ENCODE peak calls at places on chromosome 5, in eight cellular contexts. One of them, this sample, is unnamed.
A peak's percentile ranks its signal among the peaks of the same experiment; 100 is the strongest.

GRCh38 chr5:57327934-57328333 is 154.1 kb downstream of the GPBP1 start:
- DNase-seq in stimulated activated naive B cell treated with anti-CD40 and anti-IgM and Interleukin-4, amounts not matched to agents 10 μg/mL and 1 μg/mL and 100 μg/mL, for 72 hours: no peak
- DNase-seq in choroid plexus epithelial cell: peak; percentile 47
- DNase-seq in NCI-H510A treated with DMSO at 0.1 percent for 48 hours: no peak
- DNase-seq in sciatic nerve: no peak
- DNase-seq in stromal cell of bone marrow: no peak
- DNase-seq in activated CD8-positive, alpha-beta memory T cell treated with anti-CD3 and anti-CD28 coated beads for 4 hours: no peak
- DNase-seq in Karpas-422: no peak
- DNase-seq in this sample: no peak

GRCh38 chr5:179310439-179311090 is 34.7 kb downstream of the ADAMTS2 start:
- DNase-seq in stimulated activated naive B cell treated with anti-CD40 and anti-IgM and Interleukin-4, amounts not matched to agents 10 μg/mL and 1 μg/mL and 100 μg/mL, for 72 hours: no peak
- DNase-seq in sciatic nerve: peak; percentile 41
- DNase-seq in choroid plexus epithelial cell: no peak
- DNase-seq in Karpas-422: no peak
- DNase-seq in activated CD8-positive, alpha-beta memory T cell treated with anti-CD3 and anti-CD28 coated beads for 4 hours: no peak
- DNase-seq in stromal cell of bone marrow: no peak
- DNase-seq in NCI-H510A treated with DMSO at 0.1 percent for 48 hours: no peak
- DNase-seq in this sample: no peak

GRCh38 chr5:10757043-10757442 is 4.0 kb downstream of the DAP start:
- DNase-seq in stromal cell of bone marrow: no peak
- DNase-seq in choroid plexus epithelial cell: no peak
- DNase-seq in stimulated activated naive B cell treated with anti-CD40 and anti-IgM and Interleukin-4, amounts not matched to agents 10 μg/mL and 1 μg/mL and 100 μg/mL, for 72 hours: no peak
- DNase-seq in Karpas-422: no peak
- DNase-seq in activated CD8-positive, alpha-beta memory T cell treated with anti-CD3 and anti-CD28 coated beads for 4 hours: no peak
- DNase-seq in NCI-H510A treated with DMSO at 0.1 percent for 48 hours: peak; percentile 10
- DNase-seq in sciatic nerve: no peak
- DNase-seq in this sample: no peak

GRCh38 chr5:33711094-33711670 is 180.6 kb downstream of the ADAMTS12 start:
- DNase-seq in choroid plexus epithelial cell: no peak
- DNase-seq in activated CD8-positive, alpha-beta memory T cell treated with anti-CD3 and anti-CD28 coated beads for 4 hours: no peak
- DNase-seq in stimulated activated naive B cell treated with anti-CD40 and anti-IgM and Interleukin-4, amounts not matched to agents 10 μg/mL and 1 μg/mL and 100 μg/mL, for 72 hours: no peak
- DNase-seq in Karpas-422: no peak
- DNase-seq in stromal cell of bone marrow: no peak
- DNase-seq in NCI-H510A treated with DMSO at 0.1 percent for 48 hours: no peak
- DNase-seq in sciatic nerve: no peak
- DNase-seq in this sample: no peak

GRCh38 chr5:56422060-56422762 is 189.1 kb upstream of the ANKRD55 start:
- DNase-seq in Karpas-422: no peak
- DNase-seq in sciatic nerve: no peak
- DNase-seq in stromal cell of bone marrow: no peak
- DNase-seq in choroid plexus epithelial cell: no peak
- DNase-seq in activated CD8-positive, alpha-beta memory T cell treated with anti-CD3 and anti-CD28 coated beads for 4 hours: no peak
- DNase-seq in NCI-H510A treated with DMSO at 0.1 percent for 48 hours: peak; percentile 31
- DNase-seq in stimulated activated naive B cell treated with anti-CD40 and anti-IgM and Interleukin-4, amounts not matched to agents 10 μg/mL and 1 μg/mL and 100 μg/mL, for 72 hours: no peak
- DNase-seq in this sample: no peak

GRCh38 chr5:173767580-173768266 is 120.4 kb upstream of the CPEB4 start:
- DNase-seq in Karpas-422: no peak
- DNase-seq in stimulated activated naive B cell treated with anti-CD40 and anti-IgM and Interleukin-4, amounts not matched to agents 10 μg/mL and 1 μg/mL and 100 μg/mL, for 72 hours: no peak
- DNase-seq in activated CD8-positive, alpha-beta memory T cell treated with anti-CD3 and anti-CD28 coated beads for 4 hours: no peak
- DNase-seq in sciatic nerve: no peak
- DNase-seq in NCI-H510A treated with DMSO at 0.1 percent for 48 hours: no peak
- DNase-seq in stromal cell of bone marrow: no peak
- DNase-seq in choroid plexus epithelial cell: peak; percentile 42
- DNase-seq in this sample: no peak

GRCh38 chr5:75662080-75662479 is 50.8 kb downstream of the ANKDD1B start:
- DNase-seq in Karpas-422: no peak
- DNase-seq in choroid plexus epithelial cell: no peak
- DNase-seq in stromal cell of bone marrow: no peak
- DNase-seq in NCI-H510A treated with DMSO at 0.1 percent for 48 hours: no peak
- DNase-seq in stimulated activated naive B cell treated with anti-CD40 and anti-IgM and Interleukin-4, amounts not matched to agents 10 μg/mL and 1 μg/mL and 100 μg/mL, for 72 hours: no peak
- DNase-seq in activated CD8-positive, alpha-beta memory T cell treated with anti-CD3 and anti-CD28 coated beads for 4 hours: no peak
- DNase-seq in sciatic nerve: no peak
- DNase-seq in this sample: no peak

GRCh38 chr5:29262683-29263082 is 1930.8 kb upstream of the CDH6 start:
- DNase-seq in stromal cell of bone marrow: no peak
- DNase-seq in choroid plexus epithelial cell: peak; percentile 37
- DNase-seq in NCI-H510A treated with DMSO at 0.1 percent for 48 hours: no peak
- DNase-seq in sciatic nerve: no peak
- DNase-seq in activated CD8-positive, alpha-beta memory T cell treated with anti-CD3 and anti-CD28 coated beads for 4 hours: no peak
- DNase-seq in stimulated activated naive B cell treated with anti-CD40 and anti-IgM and Interleukin-4, amounts not matched to agents 10 μg/mL and 1 μg/mL and 100 μg/mL, for 72 hours: no peak
- DNase-seq in Karpas-422: no peak
- DNase-seq in this sample: no peak

GRCh38 chr5:54902817-54903473 is 82.4 kb downstream of the ESM1 start:
- DNase-seq in stimulated activated naive B cell treated with anti-CD40 and anti-IgM and Interleukin-4, amounts not matched to agents 10 μg/mL and 1 μg/mL and 100 μg/mL, for 72 hours: peak; percentile 63
- DNase-seq in sciatic nerve: no peak
- DNase-seq in choroid plexus epithelial cell: peak; percentile 88
- DNase-seq in stromal cell of bone marrow: peak; percentile 54
- DNase-seq in Karpas-422: no peak
- DNase-seq in NCI-H510A treated with DMSO at 0.1 percent for 48 hours: peak; percentile 42
- DNase-seq in activated CD8-positive, alpha-beta memory T cell treated with anti-CD3 and anti-CD28 coated beads for 4 hours: no peak
- DNase-seq in this sample: no peak

GRCh38 chr5:157778121-157778805 is 34.8 kb downstream of the LSM11 start:
- DNase-seq in stimulated activated naive B cell treated with anti-CD40 and anti-IgM and Interleukin-4, amounts not matched to agents 10 μg/mL and 1 μg/mL and 100 μg/mL, for 72 hours: no peak
- DNase-seq in Karpas-422: no peak
- DNase-seq in sciatic nerve: no peak
- DNase-seq in NCI-H510A treated with DMSO at 0.1 percent for 48 hours: peak; percentile 56
- DNase-seq in activated CD8-positive, alpha-beta memory T cell treated with anti-CD3 and anti-CD28 coated beads for 4 hours: no peak
- DNase-seq in stromal cell of bone marrow: no peak
- DNase-seq in choroid plexus epithelial cell: peak; percentile 67
- DNase-seq in this sample: no peak

GRCh38 chr5:64773533-64773932 is 4.8 kb downstream of the CWC27 start:
- DNase-seq in Karpas-422: no peak
- DNase-seq in NCI-H510A treated with DMSO at 0.1 percent for 48 hours: no peak
- DNase-seq in choroid plexus epithelial cell: no peak
- DNase-seq in activated CD8-positive, alpha-beta memory T cell treated with anti-CD3 and anti-CD28 coated beads for 4 hours: no peak
- DNase-seq in sciatic nerve: no peak
- DNase-seq in stimulated activated naive B cell treated with anti-CD40 and anti-IgM and Interleukin-4, amounts not matched to agents 10 μg/mL and 1 μg/mL and 100 μg/mL, for 72 hours: no peak
- DNase-seq in stromal cell of bone marrow: no peak
- DNase-seq in this sample: no peak

GRCh38 chr5:96844476-96844990 is 31.8 kb upstream of the ERAP2 start:
- DNase-seq in Karpas-422: no peak
- DNase-seq in sciatic nerve: no peak
- DNase-seq in NCI-H510A treated with DMSO at 0.1 percent for 48 hours: no peak
- DNase-seq in choroid plexus epithelial cell: peak; percentile 54
- DNase-seq in stimulated activated naive B cell treated with anti-CD40 and anti-IgM and Interleukin-4, amounts not matched to agents 10 μg/mL and 1 μg/mL and 100 μg/mL, for 72 hours: no peak
- DNase-seq in activated CD8-positive, alpha-beta memory T cell treated with anti-CD3 and anti-CD28 coated beads for 4 hours: no peak
- DNase-seq in stromal cell of bone marrow: no peak
- DNase-seq in this sample: no peak

GRCh38 chr5:137478043-137478442 is 21.1 kb downstream of the SPOCK1 start:
- DNase-seq in sciatic nerve: no peak
- DNase-seq in NCI-H510A treated with DMSO at 0.1 percent for 48 hours: no peak
- DNase-seq in activated CD8-positive, alpha-beta memory T cell treated with anti-CD3 and anti-CD28 coated beads for 4 hours: no peak
- DNase-seq in Karpas-422: no peak
- DNase-seq in stromal cell of bone marrow: no peak
- DNase-seq in choroid plexus epithelial cell: no peak
- DNase-seq in stimulated activated naive B cell treated with anti-CD40 and anti-IgM and Interleukin-4, amounts not matched to agents 10 μg/mL and 1 μg/mL and 100 μg/mL, for 72 hours: no peak
- DNase-seq in this sample: no peak

GRCh38 chr5:1057841-1058548 is 49.4 kb downstream of the NKD2 start:
- DNase-seq in choroid plexus epithelial cell: no peak
- DNase-seq in activated CD8-positive, alpha-beta memory T cell treated with anti-CD3 and anti-CD28 coated beads for 4 hours: no peak
- DNase-seq in stimulated activated naive B cell treated with anti-CD40 and anti-IgM and Interleukin-4, amounts not matched to agents 10 μg/mL and 1 μg/mL and 100 μg/mL, for 72 hours: no peak
- DNase-seq in stromal cell of bone marrow: no peak
- DNase-seq in NCI-H510A treated with DMSO at 0.1 percent for 48 hours: no peak
- DNase-seq in Karpas-422: no peak
- DNase-seq in sciatic nerve: no peak
- DNase-seq in this sample: no peak

GRCh38 chr5:1004598-1005361 is 3.8 kb upstream of the NKD2 start:
- DNase-seq in stimulated activated naive B cell treated with anti-CD40 and anti-IgM and Interleukin-4, amounts not matched to agents 10 μg/mL and 1 μg/mL and 100 μg/mL, for 72 hours: peak; percentile 2
- DNase-seq in choroid plexus epithelial cell: peak; percentile 33
- DNase-seq in sciatic nerve: peak; percentile 87
- DNase-seq in stromal cell of bone marrow: peak; percentile 8
- DNase-seq in activated CD8-positive, alpha-beta memory T cell treated with anti-CD3 and anti-CD28 coated beads for 4 hours: no peak
- DNase-seq in Karpas-422: no peak
- DNase-seq in NCI-H510A treated with DMSO at 0.1 percent for 48 hours: no peak
- DNase-seq in this sample: no peak

GRCh38 chr5:78886650-78887230 is 98.4 kb downstream of the ARSB start:
- DNase-seq in choroid plexus epithelial cell: peak; percentile 45
- DNase-seq in stromal cell of bone marrow: no peak
- DNase-seq in activated CD8-positive, alpha-beta memory T cell treated with anti-CD3 and anti-CD28 coated beads for 4 hours: no peak
- DNase-seq in sciatic nerve: no peak
- DNase-seq in Karpas-422: peak; percentile 71
- DNase-seq in stimulated activated naive B cell treated with anti-CD40 and anti-IgM and Interleukin-4, amounts not matched to agents 10 μg/mL and 1 μg/mL and 100 μg/mL, for 72 hours: no peak
- DNase-seq in NCI-H510A treated with DMSO at 0.1 percent for 48 hours: no peak
- DNase-seq in this sample: no peak

GRCh38 chr5:139543423-139543991 is 17.6 kb upstream of the UBE2D2 start:
- DNase-seq in NCI-H510A treated with DMSO at 0.1 percent for 48 hours: no peak
- DNase-seq in sciatic nerve: peak; percentile 70
- DNase-seq in Karpas-422: peak; percentile 85
- DNase-seq in activated CD8-positive, alpha-beta memory T cell treated with anti-CD3 and anti-CD28 coated beads for 4 hours: peak; percentile 3
- DNase-seq in choroid plexus epithelial cell: peak; percentile 27
- DNase-seq in stromal cell of bone marrow: no peak
- DNase-seq in stimulated activated naive B cell treated with anti-CD40 and anti-IgM and Interleukin-4, amounts not matched to agents 10 μg/mL and 1 μg/mL and 100 μg/mL, for 72 hours: peak; percentile 65
- DNase-seq in this sample: peak; percentile 6

GRCh38 chr5:131957721-131958483 is 12.4 kb upstream of the MEIKIN start:
- DNase-seq in Karpas-422: no peak
- DNase-seq in stimulated activated naive B cell treated with anti-CD40 and anti-IgM and Interleukin-4, amounts not matched to agents 10 μg/mL and 1 μg/mL and 100 μg/mL, for 72 hours: no peak
- DNase-seq in stromal cell of bone marrow: no peak
- DNase-seq in choroid plexus epithelial cell: no peak
- DNase-seq in NCI-H510A treated with DMSO at 0.1 percent for 48 hours: no peak
- DNase-seq in sciatic nerve: no peak
- DNase-seq in activated CD8-positive, alpha-beta memory T cell treated with anti-CD3 and anti-CD28 coated beads for 4 hours: no peak
- DNase-seq in this sample: no peak

GRCh38 chr5:134570886-134571285 is 45.4 kb downstream of the JADE2 start:
- DNase-seq in activated CD8-positive, alpha-beta memory T cell treated with anti-CD3 and anti-CD28 coated beads for 4 hours: no peak
- DNase-seq in stromal cell of bone marrow: no peak
- DNase-seq in Karpas-422: no peak
- DNase-seq in NCI-H510A treated with DMSO at 0.1 percent for 48 hours: no peak
- DNase-seq in stimulated activated naive B cell treated with anti-CD40 and anti-IgM and Interleukin-4, amounts not matched to agents 10 μg/mL and 1 μg/mL and 100 μg/mL, for 72 hours: no peak
- DNase-seq in sciatic nerve: no peak
- DNase-seq in choroid plexus epithelial cell: no peak
- DNase-seq in this sample: no peak

GRCh38 chr5:110354341-110354740 is 372.1 kb downstream of the TMEM232 start:
- DNase-seq in stromal cell of bone marrow: no peak
- DNase-seq in activated CD8-positive, alpha-beta memory T cell treated with anti-CD3 and anti-CD28 coated beads for 4 hours: no peak
- DNase-seq in Karpas-422: no peak
- DNase-seq in stimulated activated naive B cell treated with anti-CD40 and anti-IgM and Interleukin-4, amounts not matched to agents 10 μg/mL and 1 μg/mL and 100 μg/mL, for 72 hours: no peak
- DNase-seq in NCI-H510A treated with DMSO at 0.1 percent for 48 hours: no peak
- DNase-seq in choroid plexus epithelial cell: no peak
- DNase-seq in sciatic nerve: no peak
- DNase-seq in this sample: no peak

GRCh38 chr5:36689225-36689624 is 82.8 kb downstream of the SLC1A3 start:
- DNase-seq in sciatic nerve: no peak
- DNase-seq in stromal cell of bone marrow: no peak
- DNase-seq in Karpas-422: no peak
- DNase-seq in activated CD8-positive, alpha-beta memory T cell treated with anti-CD3 and anti-CD28 coated beads for 4 hours: no peak
- DNase-seq in stimulated activated naive B cell treated with anti-CD40 and anti-IgM and Interleukin-4, amounts not matched to agents 10 μg/mL and 1 μg/mL and 100 μg/mL, for 72 hours: peak; percentile 46
- DNase-seq in NCI-H510A treated with DMSO at 0.1 percent for 48 hours: no peak
- DNase-seq in choroid plexus epithelial cell: peak; percentile 55
- DNase-seq in this sample: no peak

GRCh38 chr5:132391247-132391646 is 21.7 kb downstream of the SLC22A5 start:
- DNase-seq in stromal cell of bone marrow: no peak
- DNase-seq in activated CD8-positive, alpha-beta memory T cell treated with anti-CD3 and anti-CD28 coated beads for 4 hours: no peak
- DNase-seq in Karpas-422: no peak
- DNase-seq in sciatic nerve: no peak
- DNase-seq in stimulated activated naive B cell treated with anti-CD40 and anti-IgM and Interleukin-4, amounts not matched to agents 10 μg/mL and 1 μg/mL and 100 μg/mL, for 72 hours: no peak
- DNase-seq in NCI-H510A treated with DMSO at 0.1 percent for 48 hours: no peak
- DNase-seq in choroid plexus epithelial cell: no peak
- DNase-seq in this sample: no peak

GRCh38 chr5:33631786-33632185 is 191.0 kb downstream of the TARS1 start:
- DNase-seq in stromal cell of bone marrow: peak; percentile 23
- DNase-seq in NCI-H510A treated with DMSO at 0.1 percent for 48 hours: no peak
- DNase-seq in choroid plexus epithelial cell: peak; percentile 43
- DNase-seq in Karpas-422: no peak
- DNase-seq in stimulated activated naive B cell treated with anti-CD40 and anti-IgM and Interleukin-4, amounts not matched to agents 10 μg/mL and 1 μg/mL and 100 μg/mL, for 72 hours: no peak
- DNase-seq in sciatic nerve: no peak
- DNase-seq in activated CD8-positive, alpha-beta memory T cell treated with anti-CD3 and anti-CD28 coated beads for 4 hours: no peak
- DNase-seq in this sample: no peak

GRCh38 chr5:142543951-142544753 is 141.7 kb downstream of the FGF1 start:
- DNase-seq in activated CD8-positive, alpha-beta memory T cell treated with anti-CD3 and anti-CD28 coated beads for 4 hours: no peak
- DNase-seq in Karpas-422: no peak
- DNase-seq in sciatic nerve: no peak
- DNase-seq in choroid plexus epithelial cell: peak; percentile 19
- DNase-seq in NCI-H510A treated with DMSO at 0.1 percent for 48 hours: no peak
- DNase-seq in stromal cell of bone marrow: no peak
- DNase-seq in stimulated activated naive B cell treated with anti-CD40 and anti-IgM and Interleukin-4, amounts not matched to agents 10 μg/mL and 1 μg/mL and 100 μg/mL, for 72 hours: no peak
- DNase-seq in this sample: no peak

GRCh38 chr5:65819905-65820240 is 97.9 kb downstream of the NLN start:
- DNase-seq in sciatic nerve: no peak
- DNase-seq in activated CD8-positive, alpha-beta memory T cell treated with anti-CD3 and anti-CD28 coated beads for 4 hours: no peak
- DNase-seq in stimulated activated naive B cell treated with anti-CD40 and anti-IgM and Interleukin-4, amounts not matched to agents 10 μg/mL and 1 μg/mL and 100 μg/mL, for 72 hours: no peak
- DNase-seq in Karpas-422: no peak
- DNase-seq in NCI-H510A treated with DMSO at 0.1 percent for 48 hours: no peak
- DNase-seq in choroid plexus epithelial cell: no peak
- DNase-seq in stromal cell of bone marrow: no peak
- DNase-seq in this sample: no peak

GRCh38 chr5:150394103-150394502 is 18.6 kb downstream of the CD74 start:
- DNase-seq in NCI-H510A treated with DMSO at 0.1 percent for 48 hours: no peak
- DNase-seq in choroid plexus epithelial cell: peak; percentile 59
- DNase-seq in activated CD8-positive, alpha-beta memory T cell treated with anti-CD3 and anti-CD28 coated beads for 4 hours: no peak
- DNase-seq in stromal cell of bone marrow: no peak
- DNase-seq in stimulated activated naive B cell treated with anti-CD40 and anti-IgM and Interleukin-4, amounts not matched to agents 10 μg/mL and 1 μg/mL and 100 μg/mL, for 72 hours: peak; percentile 14
- DNase-seq in sciatic nerve: no peak
- DNase-seq in Karpas-422: no peak
- DNase-seq in this sample: no peak

GRCh38 chr5:171639966-171640365 is 145.7 kb upstream of the SMIM23 start:
- DNase-seq in NCI-H510A treated with DMSO at 0.1 percent for 48 hours: no peak
- DNase-seq in stimulated activated naive B cell treated with anti-CD40 and anti-IgM and Interleukin-4, amounts not matched to agents 10 μg/mL and 1 μg/mL and 100 μg/mL, for 72 hours: no peak
- DNase-seq in choroid plexus epithelial cell: no peak
- DNase-seq in Karpas-422: no peak
- DNase-seq in stromal cell of bone marrow: no peak
- DNase-seq in activated CD8-positive, alpha-beta memory T cell treated with anti-CD3 and anti-CD28 coated beads for 4 hours: no peak
- DNase-seq in sciatic nerve: no peak
- DNase-seq in this sample: no peak

GRCh38 chr5:14156611-14157493 is 13.7 kb downstream of the TRIO start:
- DNase-seq in choroid plexus epithelial cell: peak; percentile 98
- DNase-seq in stromal cell of bone marrow: peak; percentile 95
- DNase-seq in activated CD8-positive, alpha-beta memory T cell treated with anti-CD3 and anti-CD28 coated beads for 4 hours: no peak
- DNase-seq in sciatic nerve: no peak
- DNase-seq in stimulated activated naive B cell treated with anti-CD40 and anti-IgM and Interleukin-4, amounts not matched to agents 10 μg/mL and 1 μg/mL and 100 μg/mL, for 72 hours: no peak
- DNase-seq in NCI-H510A treated with DMSO at 0.1 percent for 48 hours: peak; percentile 66
- DNase-seq in Karpas-422: no peak
- DNase-seq in this sample: no peak

GRCh38 chr5:88480245-88480644 is 211.6 kb upstream of the TMEM161B start:
- DNase-seq in stromal cell of bone marrow: no peak
- DNase-seq in stimulated activated naive B cell treated with anti-CD40 and anti-IgM and Interleukin-4, amounts not matched to agents 10 μg/mL and 1 μg/mL and 100 μg/mL, for 72 hours: no peak
- DNase-seq in choroid plexus epithelial cell: no peak
- DNase-seq in NCI-H510A treated with DMSO at 0.1 percent for 48 hours: no peak
- DNase-seq in sciatic nerve: no peak
- DNase-seq in Karpas-422: no peak
- DNase-seq in activated CD8-positive, alpha-beta memory T cell treated with anti-CD3 and anti-CD28 coated beads for 4 hours: no peak
- DNase-seq in this sample: no peak

GRCh38 chr5:150627731-150628545 is 12.5 kb upstream of the SYNPO start:
- DNase-seq in activated CD8-positive, alpha-beta memory T cell treated with anti-CD3 and anti-CD28 coated beads for 4 hours: no peak
- DNase-seq in stimulated activated naive B cell treated with anti-CD40 and anti-IgM and Interleukin-4, amounts not matched to agents 10 μg/mL and 1 μg/mL and 100 μg/mL, for 72 hours: no peak
- DNase-seq in sciatic nerve: no peak
- DNase-seq in Karpas-422: no peak
- DNase-seq in stromal cell of bone marrow: peak; percentile 57
- DNase-seq in NCI-H510A treated with DMSO at 0.1 percent for 48 hours: no peak
- DNase-seq in choroid plexus epithelial cell: peak; percentile 78
- DNase-seq in this sample: no peak

GRCh38 chr5:76691470-76692273 is 24.3 kb upstream of the F2R start:
- DNase-seq in stimulated activated naive B cell treated with anti-CD40 and anti-IgM and Interleukin-4, amounts not matched to agents 10 μg/mL and 1 μg/mL and 100 μg/mL, for 72 hours: no peak
- DNase-seq in Karpas-422: no peak
- DNase-seq in NCI-H510A treated with DMSO at 0.1 percent for 48 hours: no peak
- DNase-seq in activated CD8-positive, alpha-beta memory T cell treated with anti-CD3 and anti-CD28 coated beads for 4 hours: no peak
- DNase-seq in choroid plexus epithelial cell: peak; percentile 86
- DNase-seq in sciatic nerve: no peak
- DNase-seq in stromal cell of bone marrow: no peak
- DNase-seq in this sample: no peak

GRCh38 chr5:138911441-138911840 is 36.3 kb upstream of the LRRTM2 start:
- DNase-seq in NCI-H510A treated with DMSO at 0.1 percent for 48 hours: no peak
- DNase-seq in activated CD8-positive, alpha-beta memory T cell treated with anti-CD3 and anti-CD28 coated beads for 4 hours: no peak
- DNase-seq in choroid plexus epithelial cell: peak; percentile 61
- DNase-seq in Karpas-422: no peak
- DNase-seq in stimulated activated naive B cell treated with anti-CD40 and anti-IgM and Interleukin-4, amounts not matched to agents 10 μg/mL and 1 μg/mL and 100 μg/mL, for 72 hours: no peak
- DNase-seq in sciatic nerve: no peak
- DNase-seq in stromal cell of bone marrow: peak; percentile 11
- DNase-seq in this sample: no peak

GRCh38 chr5:150118561-150119229 is 32.3 kb upstream of the CSF1R start:
- DNase-seq in choroid plexus epithelial cell: peak; percentile 0
- DNase-seq in stromal cell of bone marrow: no peak
- DNase-seq in stimulated activated naive B cell treated with anti-CD40 and anti-IgM and Interleukin-4, amounts not matched to agents 10 μg/mL and 1 μg/mL and 100 μg/mL, for 72 hours: no peak
- DNase-seq in activated CD8-positive, alpha-beta memory T cell treated with anti-CD3 and anti-CD28 coated beads for 4 hours: no peak
- DNase-seq in Karpas-422: no peak
- DNase-seq in NCI-H510A treated with DMSO at 0.1 percent for 48 hours: no peak
- DNase-seq in sciatic nerve: no peak
- DNase-seq in this sample: no peak

GRCh38 chr5:62640437-62640836 is 61.8 kb downstream of the LRRC70 start:
- DNase-seq in Karpas-422: no peak
- DNase-seq in stromal cell of bone marrow: no peak
- DNase-seq in sciatic nerve: no peak
- DNase-seq in activated CD8-positive, alpha-beta memory T cell treated with anti-CD3 and anti-CD28 coated beads for 4 hours: no peak
- DNase-seq in stimulated activated naive B cell treated with anti-CD40 and anti-IgM and Interleukin-4, amounts not matched to agents 10 μg/mL and 1 μg/mL and 100 μg/mL, for 72 hours: peak; percentile 13
- DNase-seq in NCI-H510A treated with DMSO at 0.1 percent for 48 hours: no peak
- DNase-seq in choroid plexus epithelial cell: no peak
- DNase-seq in this sample: no peak